ENCODE peak calls at places on chromosomes 16 and 17, in four cellular contexts. One of them, this sample, is unnamed.

GRCh38 chr16:11232852-11233726 is 22.9 kb downstream of the SOCS1 start:
- DNase-seq in SHP77: no peak
- DNase-seq in HS-5: no peak
- DNase-seq in left cardiac atrium: peak
- DNase-seq in this sample: no peak

GRCh38 chr17:39530513-39530912 is 69.2 kb downstream of the CDK12 start:
- DNase-seq in SHP77: no peak
- DNase-seq in HS-5: no peak
- DNase-seq in left cardiac atrium: no peak
- DNase-seq in this sample: no peak

GRCh38 chr16:14003119-14003570 is 68.0 kb upstream of the MRTFB start:
- DNase-seq in HS-5: no peak
- DNase-seq in left cardiac atrium: peak
- DNase-seq in SHP77: no peak
- DNase-seq in this sample: no peak

GRCh38 chr16:24853830-24854229 is 8.1 kb downstream of the SLC5A11 start:
- DNase-seq in left cardiac atrium: peak
- DNase-seq in HS-5: no peak
- DNase-seq in SHP77: no peak
- DNase-seq in this sample: no peak

GRCh38 chr16:85707528-85708095 is 18.9 kb upstream of the GINS2 start:
- DNase-seq in SHP77: no peak
- DNase-seq in left cardiac atrium: no peak
- DNase-seq in HS-5: no peak
- DNase-seq in this sample: no peak

GRCh38 chr16:88442811-88443576 is 10.1 kb upstream of the ZFPM1 start:
- DNase-seq in SHP77: peak
- DNase-seq in HS-5: no peak
- DNase-seq in left cardiac atrium: peak
- DNase-seq in this sample: peak

GRCh38 chr16:20801278-20801677 is 5.0 kb downstream of the ERI2 start:
- DNase-seq in HS-5: no peak
- DNase-seq in SHP77: no peak
- DNase-seq in left cardiac atrium: no peak
- DNase-seq in this sample: no peak

GRCh38 chr17:83067071-83067717 is 12.2 kb upstream of the METRNL start:
- DNase-seq in SHP77: no peak
- DNase-seq in left cardiac atrium: peak
- DNase-seq in HS-5: no peak
- DNase-seq in this sample: no peak

GRCh38 chr17:1110844-1111598 is 68.8 kb downstream of the ABR start:
- DNase-seq in left cardiac atrium: peak
- DNase-seq in HS-5: peak
- DNase-seq in SHP77: peak
- DNase-seq in this sample: no peak